ENCODE peak calls at places on chromosome 6, in eight cellular contexts. T is endothelial cell of umbilical vein, A is HCT116, M is suprapubic skin, F is transverse colon, R is sigmoid colon, L is spleen, P is K562. W is an unnamed sample. For H3K4me1, the result is how much of the 10 kb centered on the place peaks cover.

GRCh38 chr6:138161434-138162103 is at the start of gene ARFGEF3:
- DNase-seq in T (peak), A (no peak), M (peak), F (peak), R (no peak), L (peak), P (peak), W (peak)

GRCh38 chr6:36577298-36577697 is 16.9 kb upstream of the SRSF3 start:
- DNase-seq in T (no peak), A (peak), M (no peak), F (no peak), R (peak), L (no peak), P (peak), W (no peak)

GRCh38 chr6:17907467-17908229 is 79.8 kb downstream of the KIF13A start:
- DNase-seq in T (no peak), A (peak), M (peak), F (peak), R (peak), L (peak), P (peak), W (peak)

GRCh38 chr6:76330031-76330430 is 257.6 kb upstream of the IMPG1 start:
- DNase-seq in T (no peak), A (no peak), M (no peak), F (no peak), R (no peak), L (no peak), P (no peak), W (no peak)

GRCh38 chr6:107730683-107731314 is 93.3 kb downstream of the SCML4 start:
- DNase-seq in T (no peak), A (no peak), M (no peak), F (no peak), R (no peak), L (no peak), P (no peak), W (no peak)

GRCh38 chr6:112691289-112691688 is 344.2 kb downstream of the RFPL4B start:
- DNase-seq in T (peak), A (peak), M (peak), F (no peak), R (no peak), L (no peak), P (peak), W (no peak)

GRCh38 chr6:43383021-43383667 is 13.7 kb upstream of the ZNF318 start:
- DNase-seq in T (no peak), A (no peak), M (no peak), F (no peak), R (no peak), L (no peak), P (no peak), W (no peak)

GRCh38 chr6:96898241-96898851 is 655 bp upstream of the NDUFAF4 start:
- DNase-seq in T (peak), A (no peak), M (no peak), F (no peak), R (no peak), L (no peak), P (peak), W (no peak)

GRCh38 chr6:50716887-50717509 is 3.7 kb downstream of the TFAP2D start:
- DNase-seq in T (no peak), A (no peak), M (no peak), F (no peak), R (no peak), L (no peak), P (no peak), W (no peak)

GRCh38 chr6:95601133-95601532 is 23.8 kb downstream of the MANEA start:
- DNase-seq in T (peak), A (no peak), M (no peak), F (no peak), R (no peak), L (no peak), P (no peak), W (no peak)

GRCh38 chr6:109791301-109791700 is 100.2 kb downstream of the FIG4 start:
- DNase-seq in T (no peak), A (no peak), M (no peak), F (no peak), R (no peak), L (no peak), P (peak), W (no peak)

GRCh38 chr6:2862712-2863174 is 21.1 kb upstream of the SERPINB1 start:
- DNase-seq in T (no peak), A (no peak), M (no peak), F (no peak), R (no peak), L (no peak), P (no peak), W (no peak)
- H3K4me1 ChIP-seq in T (under half), A (under half), M (under half), F (under half), R (under half), L (under half), P (under half), W (under half)

GRCh38 chr6:89412071-89413005 is at the start of gene RRAGD:
- DNase-seq in T (no peak), A (peak), M (peak), F (peak), R (peak), L (peak), P (peak), W (peak)
- TF ChIP-seq POLR2AphosphoS5 in T (no peak), A (peak), M (no peak), F (no peak), R (peak), L (peak), P (no peak), W (no peak)

DNA sequence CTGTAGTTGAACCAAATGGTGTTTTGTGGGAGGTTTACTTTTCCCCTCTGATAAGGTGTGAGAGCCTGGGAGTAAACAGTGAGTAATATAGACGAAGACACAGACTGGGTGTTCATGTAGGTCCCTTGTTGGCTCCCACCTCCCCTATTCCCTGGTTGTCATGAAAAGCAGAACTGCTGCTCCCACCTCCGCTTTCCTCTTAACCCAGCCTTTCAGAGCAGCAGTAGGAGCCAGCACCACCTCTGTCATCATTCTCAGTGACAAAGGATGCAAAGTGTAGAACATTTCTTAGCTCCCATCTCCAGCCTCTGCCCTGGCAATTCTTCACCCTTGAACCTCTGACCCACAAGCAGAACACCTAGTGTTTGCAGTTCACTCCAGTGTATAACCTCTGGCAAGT is 29.2 kb downstream of the NCOA7 start:
- DNase-seq in T (no peak), A (no peak), M (no peak), F (no peak), R (no peak), L (no peak), P (peak), W (no peak)
- H3K4me1 ChIP-seq in T (half or more), A (under half), M (under half), F (under half), R (under half), L (under half), P (under half), W (under half)

GRCh38 chr6:118810420-118811027 is 83.4 kb upstream of the ASF1A start:
- DNase-seq in T (no peak), A (no peak), M (no peak), F (peak), R (no peak), L (peak), P (no peak), W (peak)
- TF ChIP-seq POLR2AphosphoS5 in T (no peak), A (no peak), M (no peak), F (no peak), R (no peak), L (no peak), P (no peak), W (no peak)

DNA sequence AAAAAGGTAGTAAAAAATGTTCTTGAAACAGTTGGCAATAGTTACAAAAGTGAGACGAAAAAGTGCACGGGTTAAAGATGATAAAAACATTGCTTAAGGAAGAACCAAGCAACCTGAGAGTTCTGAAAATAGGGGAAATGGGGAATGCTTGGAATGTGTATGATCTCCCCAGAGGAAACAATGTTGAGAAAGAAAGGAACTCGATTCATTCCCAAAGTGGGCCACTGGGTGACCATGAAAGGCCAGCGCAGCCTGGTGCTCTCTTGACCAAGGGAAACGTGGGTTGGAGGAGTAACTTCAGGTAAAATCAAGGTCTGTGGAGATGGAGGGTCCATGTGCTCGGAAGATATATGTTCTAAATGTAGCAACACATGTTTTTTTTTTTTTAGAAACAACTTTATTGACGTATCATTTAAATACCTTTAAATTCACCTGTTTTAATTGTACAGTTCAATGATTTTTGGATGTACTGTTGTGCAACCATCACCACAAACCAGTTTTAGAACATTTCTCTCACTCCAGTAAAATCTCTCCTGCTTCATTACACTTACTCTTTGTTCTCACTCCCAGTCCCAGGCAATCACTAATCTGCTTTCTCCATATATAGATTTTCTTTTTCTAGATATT is 34.5 kb upstream of the CEP85L start:
- DNase-seq in T (no peak), A (no peak), M (no peak), F (no peak), R (no peak), L (no peak), P (no peak), W (no peak)
- H3K4me1 ChIP-seq in T (under half), A (under half), M (under half), F (under half), R (under half), L (under half), P (under half), W (under half)

W was measured in stomach.